ENCODE peak calls at places on chromosomes 7 and 10, in four cellular contexts. T is PC-9, D is cardiac muscle cell, G is colonic mucosa. P is an unnamed sample.

GRCh38 chr10:84339025-84339424 is 10.6 kb downstream of the CCSER2 start:
- DNase-seq in T (no peak), D (no peak), G (no peak), P (no peak)

GRCh38 chr10:88525371-88526079 is 57.6 kb downstream of the RNLS start:
- DNase-seq in T (peak; percentile 56), D (no peak), G (peak; percentile 77), P (peak; percentile 66)

GRCh38 chr10:103666109-103666508 is 172.6 kb downstream of the NEURL1 start:
- DNase-seq in T (no peak), D (no peak), G (peak; percentile 62), P (peak; percentile 74)

GRCh38 chr7:137878333-137878961 is 31.7 kb upstream of the DGKI start:
- DNase-seq in T (no peak), D (no peak), G (peak; percentile 55), P (peak; percentile 60)

GRCh38 chr7:49513939-49514338 is 259.5 kb upstream of the VWC2 start:
- DNase-seq in T (no peak), D (no peak), G (no peak), P (no peak)

GRCh38 chr7:30743371-30744074 is 8.4 kb upstream of the INMT start:
- DNase-seq in T (peak; percentile 45), D (peak; percentile 40), G (no peak), P (no peak)

GRCh38 chr10:109027534-109028185 is 895.7 kb downstream of the XPNPEP1 start:
- DNase-seq in T (no peak), D (no peak), G (no peak), P (no peak)

GRCh38 chr7:4725014-4725951 is 43.2 kb downstream of the FOXK1 start:
- DNase-seq in T (peak; percentile 88), D (peak; percentile 62), G (peak; percentile 51), P (peak; percentile 62)

GRCh38 chr10:87829986-87830732 is 12.1 kb upstream of the ATAD1 start:
- DNase-seq in T (no peak), D (no peak), G (no peak), P (no peak)

GRCh38 chr7:123995617-123996326 is 37.1 kb downstream of the TMEM229A start:
- DNase-seq in T (no peak), D (no peak), G (no peak), P (no peak)

GRCh38 chr10:46028584-46029570 is 1.5 kb downstream of the NCOA4 start:
- DNase-seq in T (peak; percentile 25), D (peak; percentile 55), G (peak; percentile 56), P (no peak)

GRCh38 chr10:16566202-16566805 is 44.6 kb upstream of the C1QL3 start:
- DNase-seq in T (no peak), D (no peak), G (no peak), P (no peak)

GRCh38 chr10:58638406-58638805 is 125.7 kb downstream of the BICC1 start:
- DNase-seq in T (no peak), D (peak; percentile 30), G (no peak), P (no peak)

GRCh38 chr10:58643029-58643428 is 130.4 kb downstream of the BICC1 start:
- DNase-seq in T (no peak), D (no peak), G (no peak), P (no peak)

GRCh38 chr10:58642283-58642682 is 129.6 kb downstream of the BICC1 start:
- DNase-seq in T (no peak), D (no peak), G (no peak), P (no peak)

GRCh38 chr10:58641708-58642107 is 129.0 kb downstream of the BICC1 start:
- DNase-seq in T (no peak), D (no peak), G (no peak), P (no peak)

GRCh38 chr10:58641095-58641531 is 128.4 kb downstream of the BICC1 start:
- DNase-seq in T (no peak), D (no peak), G (no peak), P (no peak)
- TF ChIP-seq CTCF in T (no peak), D (peak; percentile 42), G (no peak), P (no peak)

DNA sequence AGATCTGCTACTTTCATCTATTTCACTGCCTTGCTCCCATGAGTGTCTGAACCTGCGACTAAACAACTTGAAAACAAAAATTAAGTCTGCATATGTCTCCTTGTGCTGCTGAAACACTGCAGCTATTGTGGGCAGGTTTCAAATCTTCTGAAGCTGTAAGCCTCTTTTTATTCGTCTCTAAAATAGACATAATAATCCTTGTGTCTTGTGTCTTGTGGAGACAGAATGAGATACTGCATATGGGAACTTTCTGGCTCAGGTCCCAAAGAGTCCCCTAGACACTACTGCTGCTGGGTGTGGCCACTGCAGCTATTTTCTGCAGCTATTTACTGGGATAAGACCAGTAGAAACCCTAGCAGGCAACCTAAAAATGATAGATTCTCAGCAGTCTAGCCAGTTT is 252.0 kb downstream of the ELMO1 start:
- DNase-seq in T (no peak), D (no peak), G (no peak), P (no peak)
- H3K4me1 ChIP-seq in T (no peaks in the 10 kb centered on the region), D (peaks cover 29% of the 10 kb centered on the region), G (peaks cover 3% of the 10 kb centered on the region), P (peaks cover 4% of the 10 kb centered on the region)

DNA sequence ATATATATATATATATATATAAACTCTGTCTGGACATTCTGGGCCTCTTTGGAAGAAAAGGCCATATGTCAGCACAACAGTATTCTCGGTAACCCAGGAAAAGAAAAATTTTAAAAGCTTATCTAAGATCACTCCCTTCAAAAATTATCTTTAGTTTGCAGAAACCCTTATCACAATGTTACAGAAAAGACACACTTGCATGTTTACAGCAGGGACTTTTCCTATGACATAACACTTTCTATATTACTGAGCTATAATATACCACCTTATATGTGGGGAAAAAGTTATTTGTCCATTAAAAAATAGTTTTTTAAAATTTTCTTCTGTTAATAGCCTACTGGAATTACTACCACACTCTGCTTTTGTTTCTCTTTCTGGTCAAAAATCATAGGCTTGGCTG is 25.4 kb downstream of the ANKRD61 start:
- DNase-seq in T (no peak), D (no peak), G (no peak), P (no peak)
- H3K4me3 ChIP-seq in T (no peak overlapping the region), D (no peak overlapping the region), G (no peak overlapping the region), P (no peak overlapping the region)

DNA sequence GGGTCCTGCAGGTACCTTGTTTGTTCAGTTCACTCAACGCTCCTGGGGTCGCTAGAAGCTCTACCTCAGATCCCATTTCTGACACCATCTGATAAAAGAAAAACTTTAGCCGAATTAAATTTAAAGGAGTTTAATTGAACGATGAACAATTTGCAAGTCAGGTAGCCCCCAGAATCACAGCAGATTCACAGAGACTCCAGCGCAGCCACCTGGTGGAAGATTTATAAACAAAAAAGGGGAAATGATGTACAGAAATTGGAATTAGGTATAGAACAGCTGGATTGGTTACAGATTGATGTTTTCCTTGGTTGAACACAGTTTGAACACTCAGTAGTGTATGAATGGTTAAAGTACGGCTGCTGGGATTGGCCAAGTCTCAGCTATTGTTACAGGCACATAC is 23.1 kb downstream of the FBXL13 start:
- DNase-seq in T (no peak), D (no peak), G (no peak), P (no peak)
- TF ChIP-seq CTCF in T (no peak), D (no peak), G (no peak), P (no peak)

GRCh38 chr10:69409968-69410367 is 6.8 kb downstream of the TACR2 start:
- DNase-seq in T (no peak), D (no peak), G (no peak), P (no peak)

GRCh38 chr10:69412232-69412631 is 4.5 kb downstream of the TACR2 start:
- DNase-seq in T (no peak), D (no peak), G (no peak), P (no peak)

GRCh38 chr10:69411476-69411875 is 5.2 kb downstream of the TACR2 start:
- DNase-seq in T (no peak), D (no peak), G (no peak), P (no peak)

GRCh38 chr10:69409176-69409495 is 7.6 kb downstream of the TACR2 start:
- DNase-seq in T (no peak), D (no peak), G (no peak), P (no peak)

DNA sequence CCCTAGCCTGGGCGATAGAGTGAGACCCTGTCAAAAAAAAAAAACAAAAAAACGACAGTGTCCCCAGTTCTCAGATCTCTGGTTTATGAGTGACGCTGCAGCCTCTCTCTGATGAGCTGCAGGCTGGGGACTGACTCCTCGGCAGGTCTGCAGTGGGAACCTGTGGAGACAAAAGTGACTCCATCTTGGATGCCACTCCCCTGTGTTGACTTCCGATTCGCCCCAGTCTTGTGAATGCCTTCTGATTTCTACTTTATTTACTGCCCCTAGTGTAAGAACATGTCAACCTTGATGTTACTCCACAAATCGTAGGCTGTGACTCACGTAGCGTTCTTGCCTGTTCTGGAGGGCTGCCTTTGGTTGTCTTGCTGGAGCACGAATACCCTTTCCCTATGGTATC is 6.2 kb downstream of the TACR2 start:
- DNase-seq in T (no peak), D (no peak), G (no peak), P (no peak)
- H3K4me1 ChIP-seq in T (peaks cover 26% of the 10 kb centered on the region), D (peaks cover 24% of the 10 kb centered on the region), G (no peaks in the 10 kb centered on the region), P (peaks cover 5% of the 10 kb centered on the region)

DNA sequence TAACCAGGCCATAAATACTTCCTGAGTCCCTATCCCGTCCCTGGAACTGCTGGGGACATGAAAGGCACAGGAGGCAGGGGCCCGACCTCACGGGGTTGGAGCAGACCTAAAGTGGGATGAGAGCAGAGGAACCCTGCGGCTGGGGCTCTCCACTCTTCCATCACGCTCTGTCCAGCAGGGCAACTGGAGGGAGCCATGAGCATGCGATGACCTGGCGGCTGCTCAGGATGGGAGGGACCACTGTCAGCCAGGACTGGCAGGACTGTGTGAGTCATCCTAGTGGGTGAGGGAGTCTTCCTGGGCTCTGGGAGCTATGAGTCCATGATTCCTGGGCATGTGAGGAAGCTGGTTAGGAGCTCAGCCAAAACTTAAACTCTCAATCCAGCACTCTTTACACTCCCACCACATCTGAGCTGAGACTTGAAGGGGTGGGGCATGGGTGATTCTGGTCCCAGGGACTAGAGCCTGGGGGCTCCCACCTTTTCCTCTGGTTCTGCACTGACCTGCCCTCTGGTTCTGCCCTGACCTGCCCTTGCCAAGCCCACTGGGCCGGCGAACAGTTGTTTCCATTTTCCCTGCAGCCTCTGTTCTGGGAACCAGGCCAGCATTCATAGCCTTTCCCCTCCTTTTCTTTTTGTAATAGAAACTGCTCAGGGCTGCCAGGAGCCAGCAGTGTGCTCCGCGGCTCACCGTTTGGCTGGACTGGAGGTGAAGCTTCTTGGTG is 47.1 kb downstream of the SYPL1 start:
- DNase-seq in T (peak; percentile 93), D (no peak), G (peak; percentile 85), P (peak; percentile 90)
- H3K4me3 ChIP-seq in T (peak overlapping the region; percentile 63), D (no peak overlapping the region), G (no peak overlapping the region), P (no peak overlapping the region)

P was measured in mucosa of descending colon.